ENCODE peak calls at places on chromosomes 1 and 21, in four cellular contexts. V, D, B and I are unnamed samples.

GRCh38 chr1:228154685-228155571 is 5.2 kb downstream of the GJC2 start:
- DNase-seq in V (no peak), D (no peak), B (no peak), I (peak)

GRCh38 chr21:36966846-36967657 is 583 bp upstream of the HLCS start:
- DNase-seq in V (no peak), D (no peak), B (no peak), I (peak)

GRCh38 chr1:10764296-10764798 is 32.1 kb downstream of the CASZ1 start:
- DNase-seq in V (no peak), D (no peak), B (no peak), I (no peak)

GRCh38 chr21:25638634-25639166 is 358 bp upstream of the JAM2 start:
- DNase-seq in V (no peak), D (no peak), B (no peak), I (no peak)

GRCh38 chr1:156848461-156849150 is 10.3 kb downstream of the INSRR start:
- DNase-seq in V (no peak), D (peak), B (no peak), I (peak)

GRCh38 chr1:241181971-241182370 is 175.0 kb downstream of the RGS7 start:
- DNase-seq in V (no peak), D (no peak), B (no peak), I (no peak)

GRCh38 chr1:17825273-17826164 is 70.4 kb downstream of the ACTL8 start:
- DNase-seq in V (no peak), D (no peak), B (no peak), I (no peak)

GRCh38 chr1:229815076-229815475 is 189.0 kb downstream of the URB2 start:
- DNase-seq in V (no peak), D (no peak), B (no peak), I (no peak)

GRCh38 chr1:51731998-51732397 is 115.1 kb downstream of the OSBPL9 start:
- DNase-seq in V (no peak), D (no peak), B (no peak), I (no peak)

GRCh38 chr1:33586795-33587194 is 114.3 kb downstream of the ZSCAN20 start:
- DNase-seq in V (no peak), D (no peak), B (no peak), I (no peak)

GRCh38 chr1:157652859-157653493 is 47.6 kb downstream of the FCRL3 start:
- DNase-seq in V (no peak), D (no peak), B (no peak), I (no peak)

GRCh38 chr1:11985851-11986250 is 5.6 kb downstream of the MFN2 start:
- DNase-seq in V (no peak), D (no peak), B (no peak), I (no peak)

GRCh38 chr1:8397511-8397910 is 79.6 kb downstream of the SLC45A1 start:
- DNase-seq in V (no peak), D (no peak), B (no peak), I (no peak)

GRCh38 chr1:15722836-15723542 is 13.1 kb upstream of the SLC25A34 start:
- DNase-seq in V (no peak), D (no peak), B (no peak), I (no peak)

GRCh38 chr1:54606096-54606989 is 17.0 kb downstream of the FAM151A start:
- DNase-seq in V (no peak), D (no peak), B (no peak), I (no peak)

GRCh38 chr1:226406401-226406881 is 1.5 kb downstream of the PARP1 start:
- DNase-seq in V (no peak), D (no peak), B (no peak), I (no peak)

GRCh38 chr1:8423702-8424538 is 106.0 kb downstream of the SLC45A1 start:
- DNase-seq in V (peak), D (peak), B (peak), I (peak)

GRCh38 chr21:23921670-23922418 is 1685.4 kb downstream of the MRPL39 start:
- DNase-seq in V (no peak), D (peak), B (no peak), I (no peak)

GRCh38 chr1:226600254-226600653 is 51.7 kb downstream of the STUM start:
- DNase-seq in V (no peak), D (no peak), B (no peak), I (no peak)

GRCh38 chr1:205247130-205247921 is 19.6 kb downstream of the TMCC2 start:
- DNase-seq in V (no peak), D (no peak), B (no peak), I (no peak)

GRCh38 chr1:26184883-26185282 is 5.5 kb upstream of the CATSPER4 start:
- DNase-seq in V (no peak), D (no peak), B (no peak), I (no peak)

GRCh38 chr1:65255088-65256050 is 54.0 kb upstream of the DNAJC6 start:
- DNase-seq in V (peak), D (peak), B (no peak), I (peak)

GRCh38 chr1:43822040-43822439 is 111.6 kb upstream of the ARTN start:
- DNase-seq in V (no peak), D (no peak), B (peak), I (no peak)

GRCh38 chr1:44346184-44346583 is 8.9 kb downstream of the ERI3 start:
- DNase-seq in V (no peak), D (no peak), B (no peak), I (no peak)

GRCh38 chr1:244801246-244801645 is 34.2 kb upstream of the COX20 start:
- DNase-seq in V (peak), D (peak), B (no peak), I (peak)

GRCh38 chr21:39386194-39386593 is 37.3 kb upstream of the HMGN1 start:
- DNase-seq in V (no peak), D (no peak), B (no peak), I (no peak)

DNA sequence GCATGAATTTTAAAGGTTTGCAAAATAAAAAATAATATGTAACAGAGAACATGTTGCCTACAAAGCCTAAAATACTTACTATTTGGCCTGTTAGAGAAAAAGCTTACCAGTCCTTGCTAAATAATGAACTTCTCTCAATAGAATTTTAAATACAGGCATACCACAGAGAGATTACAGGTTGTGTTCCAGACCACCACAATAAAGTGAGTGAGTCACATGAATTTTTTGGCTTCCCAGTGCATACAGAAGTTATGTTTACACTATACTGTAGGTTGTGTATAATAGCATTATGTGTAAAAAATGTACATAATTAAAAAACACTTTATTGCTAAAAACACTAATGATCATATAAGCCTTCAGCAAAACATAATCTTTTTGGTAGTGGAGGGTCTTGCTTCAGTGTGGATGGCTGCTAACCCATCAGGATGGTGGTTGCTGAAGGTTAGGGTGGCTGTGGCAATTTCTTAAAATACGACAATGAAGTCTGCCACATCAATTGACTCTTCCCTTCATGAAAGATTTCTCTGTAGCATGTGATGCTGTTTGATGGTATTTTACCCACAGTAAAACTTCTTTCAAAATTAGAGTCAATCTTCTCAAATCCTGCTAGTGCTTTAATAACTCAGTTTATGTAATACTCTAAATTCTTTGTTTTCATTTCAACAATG is 48.6 kb downstream of the SCYL3 start:
- DNase-seq in V (no peak), D (no peak), B (no peak), I (no peak)
- TF ChIP-seq USF2 in V (no peak), D (no peak), B (no peak), I (no peak)

DNA sequence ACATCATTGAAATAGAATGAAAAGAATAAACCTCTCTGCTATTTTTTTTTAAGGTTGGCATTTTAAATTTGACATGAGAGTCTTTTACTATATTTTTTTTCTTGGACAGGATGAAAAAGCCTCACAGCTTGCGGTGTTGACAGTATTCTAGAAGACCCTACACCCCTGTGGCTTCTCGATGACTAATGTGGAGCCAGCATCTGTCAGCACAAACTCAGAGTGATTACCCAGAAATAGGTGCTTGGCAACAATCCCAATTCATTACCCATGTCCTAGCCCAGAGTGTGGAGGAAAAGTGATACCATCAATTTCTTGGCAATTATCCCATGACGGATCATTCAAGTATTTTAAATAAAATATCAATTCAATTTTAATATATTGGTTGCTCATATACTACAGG is 186.8 kb upstream of the MAP1LC3C start:
- DNase-seq in V (peak), D (no peak), B (no peak), I (no peak)
- TF ChIP-seq TEAD4 in V (no peak), D (no peak), B (no peak), I (no peak)

GRCh38 chr1:21670956-21671902 is 2.1 kb upstream of the RAP1GAP start:
- DNase-seq in V (no peak), D (no peak), B (no peak), I (no peak)

GRCh38 chr1:21670059-21670881 is 1.1 kb upstream of the RAP1GAP start:
- DNase-seq in V (no peak), D (no peak), B (no peak), I (no peak)

GRCh38 chr1:21669033-21669286 is 197 bp downstream of the RAP1GAP start:
- DNase-seq in V (no peak), D (no peak), B (no peak), I (no peak)

GRCh38 chr1:21668232-21669032 is 725 bp downstream of the RAP1GAP start:
- DNase-seq in V (peak), D (peak), B (no peak), I (no peak)

DNA sequence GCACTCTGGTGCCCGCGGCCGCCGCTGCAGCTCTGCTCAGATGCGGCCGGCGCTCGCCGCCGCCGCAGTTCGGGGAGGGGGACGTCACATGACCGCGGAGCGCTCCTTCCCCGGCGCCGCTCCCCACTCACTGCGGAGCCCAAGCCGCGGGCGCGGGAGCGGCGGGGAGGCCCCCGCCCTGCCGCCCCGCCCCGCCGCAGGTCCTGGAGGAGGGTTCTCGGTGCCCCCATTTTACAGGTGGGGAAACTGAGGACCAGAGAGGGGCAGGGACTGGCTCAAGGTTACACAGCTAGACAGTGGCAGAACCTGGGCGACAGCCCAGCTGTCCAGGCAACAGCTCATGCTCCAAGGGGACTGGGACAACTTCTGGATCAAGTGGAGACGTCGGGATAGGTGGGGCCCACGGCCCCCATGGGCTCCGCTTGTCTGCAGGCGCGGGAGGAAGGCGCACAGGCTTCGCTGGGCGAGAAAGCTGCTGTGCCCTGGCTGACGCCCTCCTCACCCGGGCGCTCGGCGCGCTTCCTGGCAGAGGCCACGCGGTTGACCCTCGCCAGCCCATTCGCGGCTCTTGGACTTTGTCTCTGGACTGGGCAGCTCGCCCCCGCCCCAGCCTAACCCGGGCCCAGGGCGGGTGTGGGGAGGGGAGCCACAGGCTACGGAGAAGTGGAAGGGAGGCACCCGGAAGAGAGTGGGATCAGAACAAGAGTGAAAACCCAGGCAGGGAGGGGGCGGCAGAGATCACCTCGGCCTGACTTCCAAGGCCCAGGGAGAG is at the start of gene RAP1GAP:
- DNase-seq in V (peak), D (peak), B (no peak), I (peak)
- TF ChIP-seq USF2 in V (no peak), D (peak), B (peak), I (peak)

DNA sequence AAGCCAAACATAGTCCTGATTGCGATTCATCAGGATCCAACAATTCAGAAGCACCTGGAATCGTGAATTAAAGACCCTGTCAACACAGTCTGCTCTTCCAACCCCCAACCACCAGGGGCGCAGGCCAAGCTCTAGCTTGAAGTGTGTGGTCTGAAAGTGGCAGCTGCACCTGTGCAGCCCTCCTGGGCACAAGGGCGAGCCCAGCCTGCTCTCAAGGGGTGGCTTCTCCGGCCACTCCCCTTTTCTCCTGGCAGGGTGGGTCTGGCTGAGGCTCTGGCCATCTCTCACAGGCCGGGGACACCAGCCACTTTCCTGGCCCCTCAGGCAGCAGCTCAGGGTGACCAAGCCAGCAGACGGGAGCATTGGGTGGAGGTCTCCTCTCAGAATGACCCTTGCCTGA is 62.3 kb downstream of the SLC66A1 start:
- DNase-seq in V (no peak), D (peak), B (no peak), I (peak)
- TF ChIP-seq TEAD4 in V (no peak), D (no peak), B (no peak), I (no peak)

GRCh38 chr1:219657186-219657585 is 44.3 kb upstream of the ZC3H11B start:
- DNase-seq in V (no peak), D (no peak), B (no peak), I (no peak)

GRCh38 chr1:219660666-219661463 is 48.0 kb upstream of the ZC3H11B start:
- DNase-seq in V (no peak), D (peak), B (peak), I (peak)

GRCh38 chr1:219659682-219660081 is 46.8 kb upstream of the ZC3H11B start:
- DNase-seq in V (peak), D (no peak), B (no peak), I (no peak)

GRCh38 chr1:219661464-219662092 is 48.7 kb upstream of the ZC3H11B start:
- DNase-seq in V (no peak), D (no peak), B (no peak), I (no peak)

DNA sequence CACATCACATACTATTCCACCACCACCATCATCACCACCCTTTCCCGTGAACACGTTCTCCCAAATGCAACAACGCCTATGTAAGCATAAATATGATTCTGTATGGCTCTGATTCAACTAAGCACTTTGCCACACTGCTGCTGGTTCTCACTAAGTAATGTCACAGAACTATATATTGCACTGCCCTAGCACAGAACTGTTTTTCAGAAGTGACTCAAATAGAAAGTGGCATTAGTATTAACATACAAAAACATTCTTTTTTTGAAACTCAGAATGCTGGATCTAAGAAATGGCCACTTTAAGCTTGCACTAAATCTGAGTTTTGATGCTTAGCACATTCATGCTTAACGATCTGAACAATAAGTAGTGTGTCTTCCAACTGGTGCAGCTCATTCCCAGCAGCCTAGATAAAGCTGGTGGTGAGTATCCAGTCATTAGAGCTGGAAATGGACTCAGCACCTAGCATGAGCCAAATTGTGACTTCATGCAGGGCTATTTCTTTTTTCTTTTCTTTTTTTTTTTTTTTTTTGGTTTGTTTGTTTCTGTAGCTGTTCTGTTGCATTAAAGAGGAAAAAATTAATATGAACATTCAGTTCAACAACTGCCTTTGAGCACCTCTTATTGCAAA is 46.2 kb upstream of the ZC3H11B start:
- DNase-seq in V (no peak), D (no peak), B (no peak), I (no peak)
- TF ChIP-seq USF2 in V (no peak), D (no peak), B (no peak), I (no peak)

GRCh38 chr21:44427241-44428120 is 27.8 kb upstream of the LRRC3 start:
- DNase-seq in V (no peak), D (no peak), B (no peak), I (no peak)
- TF ChIP-seq TEAD4 in V (no peak), D (no peak), B (no peak), I (no peak)

DNA sequence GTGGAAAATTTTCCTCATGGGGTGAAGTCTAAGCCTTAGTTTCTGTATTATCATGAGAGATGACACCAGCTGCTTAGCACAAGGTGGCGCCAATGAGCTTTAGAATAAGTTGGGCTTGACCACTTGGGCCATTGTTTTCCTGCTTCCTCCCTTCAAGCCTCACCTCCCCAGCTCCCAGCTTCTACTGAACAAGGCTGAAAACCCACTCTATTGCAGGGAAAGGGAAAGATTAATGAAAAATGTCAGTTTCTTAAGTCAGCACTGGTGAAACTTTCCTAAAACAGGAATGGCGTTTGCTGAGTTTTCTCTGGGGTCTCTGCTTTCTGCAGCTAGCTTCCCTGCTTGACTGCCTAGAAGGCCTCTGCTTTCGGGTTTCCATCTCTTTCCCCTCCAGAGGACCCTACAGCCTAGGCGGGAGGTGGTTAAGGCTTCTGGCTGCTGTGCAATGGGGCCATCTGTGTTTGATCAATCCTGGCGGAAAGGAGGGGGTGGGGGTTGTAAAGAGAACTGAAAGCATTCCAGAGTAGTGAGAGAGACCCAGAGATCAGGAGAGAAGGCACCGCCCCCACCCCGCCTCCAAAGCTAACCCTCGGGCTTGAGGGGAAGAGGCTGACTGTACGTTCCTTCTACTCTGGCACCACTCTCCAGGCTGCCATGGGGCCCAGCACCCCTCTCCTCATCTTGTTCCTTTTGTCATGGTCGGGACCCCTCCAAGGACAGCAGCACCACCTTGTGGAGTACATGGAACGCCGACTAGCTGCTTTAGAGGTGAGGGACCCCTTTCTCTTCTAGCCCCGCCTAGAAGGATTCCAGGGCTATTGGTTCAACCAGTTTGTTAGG is at the start of gene OLFML3:
- DNase-seq in V (peak), D (peak), B (peak), I (peak)
- TF ChIP-seq USF2 in V (no peak), D (no peak), B (no peak), I (no peak)

DNA sequence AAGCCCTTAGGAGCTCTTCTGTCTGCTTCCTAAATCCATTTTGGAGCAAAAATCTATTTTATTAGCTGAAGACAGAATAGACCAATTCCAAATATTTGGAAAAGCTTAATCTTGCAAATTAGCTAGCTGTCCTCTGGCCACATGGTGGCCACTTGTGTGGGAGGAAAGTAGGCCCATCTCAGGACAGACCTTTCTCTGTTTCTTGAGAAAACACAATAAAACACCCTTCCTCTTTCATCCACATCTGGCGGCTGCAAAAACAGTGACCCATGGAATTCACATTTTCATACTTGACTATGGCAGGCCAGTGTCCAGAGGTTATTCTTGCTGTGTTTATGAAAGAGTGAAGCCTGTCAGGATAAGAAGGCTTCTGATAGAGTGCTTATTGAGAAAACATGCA is 275.6 kb downstream of the PLPP3 start:
- DNase-seq in V (no peak), D (no peak), B (no peak), I (no peak)
- TF ChIP-seq TEAD4 in V (no peak), D (no peak), B (no peak), I (no peak)